ENCODE peak calls at places on chromosomes 4 and X, in five cellular contexts. V is choroid plexus epithelial cell, Z is AG09309, Q is breast epithelium, T is lower lobe of right lung. Y is an unnamed sample.
A peak's percentile ranks its signal among the peaks of the same experiment; 100 is the strongest.

GRCh38 chrX:133151320-133151719 is 54.4 kb upstream of the USP26 start:
- DNase-seq in Q (no peak), V (no peak), T (no peak), Z (no peak), Y (no peak)

GRCh38 chr4:181799670-181800069 is 443.5 kb upstream of the TENM3 start:
- DNase-seq in Q (no peak), Z (no peak), V (no peak), T (no peak), Y (no peak)

GRCh38 chr4:1567519-1567807 is 116.7 kb downstream of the FAM53A start:
- DNase-seq in Z (no peak), V (no peak), Q (no peak), T (peak; percentile 38), Y (no peak)

GRCh38 chrX:51641421-51642021 is 22.8 kb upstream of the CENPVL3 start:
- DNase-seq in Q (no peak), Z (peak; percentile 3), T (no peak), V (peak; percentile 76), Y (no peak)

GRCh38 chrX:1487401-1487800 is 34.7 kb upstream of the ASMTL start:
- DNase-seq in V (no peak), Q (no peak), T (no peak), Z (no peak), Y (no peak)

GRCh38 chrX:119512145-119512800 is 44.0 kb downstream of the SLC25A5 start:
- DNase-seq in Q (peak; percentile 41), T (peak; percentile 65), Z (peak; percentile 28), V (peak; percentile 81), Y (peak; percentile 25)

GRCh38 chr4:102174800-102175199 is 170.5 kb downstream of the SLC39A8 start:
- DNase-seq in Z (peak; percentile 42), T (no peak), Q (no peak), V (peak; percentile 60), Y (no peak)

GRCh38 chr4:40323866-40324265 is 11.3 kb upstream of the CHRNA9 start:
- DNase-seq in Z (no peak), Q (no peak), T (no peak), V (no peak), Y (no peak)

GRCh38 chrX:120309873-120310730 is 1.2 kb downstream of the TMEM255A start:
- DNase-seq in T (peak; percentile 43), V (peak; percentile 40), Z (no peak), Q (no peak), Y (no peak)

GRCh38 chr4:128298852-128299251 is 11.2 kb upstream of the PGRMC2 start:
- DNase-seq in Q (no peak), T (no peak), Z (no peak), V (no peak), Y (no peak)

GRCh38 chr4:8273450-8273849 is 3.9 kb downstream of the HTRA3 start:
- DNase-seq in Z (no peak), Q (no peak), V (no peak), T (no peak), Y (no peak)

GRCh38 chr4:99205104-99205979 is 13.7 kb downstream of the ADH6 start:
- DNase-seq in Z (no peak), T (no peak), V (peak; percentile 59), Q (no peak), Y (no peak)

GRCh38 chr4:81227138-81227537 is 12.1 kb upstream of the PRKG2 start:
- DNase-seq in T (no peak), Z (no peak), V (no peak), Q (no peak), Y (no peak)

GRCh38 chrX:46587753-46588171 is 14.2 kb downstream of the CHST7 start:
- DNase-seq in V (no peak), T (no peak), Q (no peak), Z (no peak), Y (no peak)

GRCh38 chrX:118346258-118347094 is 570 bp downstream of the WDR44 start:
- DNase-seq in V (no peak), T (peak; percentile 65), Z (no peak), Q (peak; percentile 27), Y (peak; percentile 23)

GRCh38 chrX:77668391-77669237 is 117.4 kb downstream of the ATRX start:
- DNase-seq in V (peak; percentile 53), Q (no peak), T (no peak), Z (no peak), Y (no peak)

GRCh38 chr4:143357161-143357845 is 20.6 kb downstream of the GAB1 start:
- DNase-seq in T (no peak), Q (no peak), Z (no peak), V (no peak), Y (no peak)

GRCh38 chrX:5474282-5474681 is 754.4 kb downstream of the NLGN4X start:
- DNase-seq in V (no peak), T (no peak), Z (no peak), Q (no peak), Y (no peak)

GRCh38 chrX:110384490-110384889 is 25.8 kb downstream of the RTL9 start:
- DNase-seq in V (no peak), Z (no peak), T (no peak), Q (no peak), Y (no peak)

GRCh38 chrX:1661048-1661921 is 46.4 kb downstream of the ASMT start:
- DNase-seq in T (peak; percentile 79), Z (no peak), V (no peak), Q (no peak), Y (no peak)

GRCh38 chrX:73215263-73215662 is 612 bp upstream of the NAP1L2 start:
- DNase-seq in T (no peak), Z (no peak), V (no peak), Q (no peak), Y (no peak)

GRCh38 chr4:103105558-103106356 is 6.1 kb upstream of the BDH2 start:
- DNase-seq in Q (no peak), T (no peak), Z (no peak), V (peak; percentile 13), Y (no peak)

GRCh38 chr4:19002170-19002569 is 980.6 kb upstream of the LCORL start:
- DNase-seq in Z (no peak), T (no peak), V (no peak), Q (no peak), Y (no peak)

GRCh38 chrX:149151805-149152757 is 353.0 kb downstream of the IDS start:
- DNase-seq in Z (no peak), T (no peak), Q (peak; percentile 32), V (peak; percentile 85), Y (no peak)

GRCh38 chrX:119093991-119094741 is 21.4 kb downstream of the CT47C1 start:
- DNase-seq in T (no peak), Q (no peak), V (no peak), Z (no peak), Y (no peak)

GRCh38 chr4:187283306-187283705 is 559.6 kb upstream of the FAT1 start:
- DNase-seq in V (no peak), T (no peak), Z (no peak), Q (no peak), Y (no peak)

GRCh38 chrX:69025802-69026301 is 139.4 kb downstream of the PJA1 start:
- DNase-seq in Q (no peak), V (peak; percentile 79), Z (peak; percentile 11), T (no peak), Y (no peak)

GRCh38 chr4:171612907-171613306 is 200.3 kb upstream of the GALNTL6 start:
- DNase-seq in Q (no peak), Z (no peak), V (no peak), T (no peak), Y (no peak)

GRCh38 chr4:24980064-24980690 is 50.6 kb downstream of the LGI2 start:
- DNase-seq in Z (peak; percentile 44), T (no peak), Q (no peak), V (peak; percentile 81), Y (peak; percentile 32)

GRCh38 chrX:150984164-150984824 is 1.2 kb downstream of the HMGB3 start:
- DNase-seq in T (no peak), Q (no peak), Z (no peak), V (no peak), Y (no peak)

GRCh38 chr4:147326581-147326980 is 154.3 kb upstream of the EDNRA start:
- DNase-seq in V (peak; percentile 54), Z (no peak), Q (no peak), T (no peak), Y (no peak)

GRCh38 chrX:106898462-106898861 is 4.7 kb downstream of the RIPPLY1 start:
- DNase-seq in T (no peak), Z (no peak), Q (no peak), V (peak; percentile 77), Y (no peak)

GRCh38 chr4:102343964-102344519 is 1.2 kb downstream of the SLC39A8 start:
- DNase-seq in V (no peak), T (peak; percentile 82), Q (no peak), Z (no peak), Y (no peak)

GRCh38 chr4:73923631-73923937 is 54.4 kb downstream of the CXCL1 start:
- DNase-seq in T (no peak), V (no peak), Z (no peak), Q (no peak), Y (no peak)

GRCh38 chr4:73918058-73918457 is 48.9 kb downstream of the CXCL1 start:
- DNase-seq in V (peak; percentile 42), Z (peak; percentile 51), Q (no peak), T (no peak), Y (no peak)

GRCh38 chr4:73919691-73920090 is 50.5 kb downstream of the CXCL1 start:
- DNase-seq in V (peak; percentile 65), T (no peak), Z (no peak), Q (no peak), Y (no peak)

GRCh38 chr4:73922317-73922716 is 53.1 kb downstream of the CXCL1 start:
- DNase-seq in V (no peak), Q (no peak), Z (no peak), T (no peak), Y (no peak)

GRCh38 chr4:73922766-73923630 is 53.8 kb downstream of the CXCL1 start:
- DNase-seq in V (peak; percentile 86), Q (no peak), T (no peak), Z (no peak), Y (no peak)
- TF ChIP-seq CTCF in V (peak; percentile 61), Q (no peak), T (peak; percentile 42), Z (peak; percentile 38), Y (no peak)

GRCh38 chr4:46937493-46937892 is 28.4 kb upstream of the COX7B2 start:
- DNase-seq in Q (no peak), V (peak; percentile 62), Z (no peak), T (no peak), Y (no peak)
- TF ChIP-seq CTCF in Q (no peak), V (peak; percentile 54), Z (no peak), T (no peak), Y (no peak)

DNA sequence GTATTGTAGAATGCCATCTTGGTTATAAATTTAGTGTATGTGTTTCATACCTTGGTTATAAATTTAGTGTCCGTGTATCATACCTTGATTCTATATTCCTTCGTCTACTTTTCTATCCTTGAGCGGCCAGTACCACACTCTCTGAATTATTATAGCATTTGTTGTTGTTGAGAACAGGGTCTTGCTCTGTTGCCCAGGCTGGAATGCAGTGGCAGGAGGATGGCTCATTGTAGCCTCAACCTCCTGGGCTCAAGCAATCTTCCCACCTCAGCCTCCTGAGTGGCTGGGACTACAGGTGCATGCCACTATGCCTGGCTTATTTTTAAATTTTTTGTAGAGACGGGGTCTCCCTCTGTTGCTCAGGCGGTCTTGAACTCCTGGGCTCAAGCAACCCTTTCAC is 50.1 kb downstream of the FAM193A start:
- DNase-seq in T (no peak), V (no peak), Z (no peak), Q (no peak), Y (no peak)
- TF ChIP-seq CTCF in T (no peak), V (no peak), Z (no peak), Q (no peak), Y (no peak)

GRCh38 chr4:47342796-47343195 is 120.7 kb downstream of the COMMD8 start:
- DNase-seq in T (no peak), Q (no peak), V (no peak), Z (no peak), Y (no peak)
- TF ChIP-seq CTCF in T (no peak), Q (no peak), V (no peak), Z (no peak), Y (no peak)